ENCODE peak calls at places on chromosomes 13 and 19, in four cellular contexts. K, I, F and Z are unnamed samples.

GRCh38 chr13:39394811-39395685 is 207.9 kb downstream of the LHFPL6 start:
- DNase-seq in K (no peak), I (no peak), F (no peak), Z (no peak)

GRCh38 chr13:29379281-29379680 is 216.2 kb downstream of the SLC7A1 start:
- DNase-seq in I (no peak), K (no peak), F (no peak), Z (no peak)

GRCh38 chr19:8611890-8612806 is 1.6 kb upstream of the ADAMTS10 start:
- DNase-seq in K (peak), I (no peak), F (no peak), Z (no peak)

GRCh38 chr13:74708629-74709028 is 574.4 kb upstream of the KLF12 start:
- DNase-seq in F (no peak), I (no peak), K (no peak), Z (no peak)

GRCh38 chr13:43472980-43473379 is 313.8 kb downstream of the ENOX1 start:
- DNase-seq in K (no peak), I (no peak), F (no peak), Z (no peak)

GRCh38 chr13:106089251-106089940 is 446.1 kb downstream of the EFNB2 start:
- DNase-seq in K (no peak), I (no peak), F (no peak), Z (no peak)

GRCh38 chr19:7979011-7979410 is 26.4 kb downstream of the ELAVL1 start:
- DNase-seq in K (no peak), I (no peak), F (no peak), Z (no peak)

GRCh38 chr13:67619987-67620386 is 389.9 kb upstream of the PCDH9 start:
- DNase-seq in F (no peak), I (no peak), K (no peak), Z (no peak)

GRCh38 chr19:50798943-50799851 is 9.0 kb downstream of the ACP4 start:
- DNase-seq in F (no peak), K (no peak), I (no peak), Z (no peak)

GRCh38 chr13:38350114-38350617 is 515 bp downstream of the UFM1 start:
- DNase-seq in I (peak), K (peak), F (peak), Z (no peak)

GRCh38 chr19:38290631-38291147 is 13.4 kb upstream of the C19orf33 start:
- DNase-seq in I (no peak), K (no peak), F (no peak), Z (no peak)

GRCh38 chr13:40651866-40652587 is 14.4 kb downstream of the FOXO1 start:
- DNase-seq in K (no peak), I (no peak), F (no peak), Z (peak)

GRCh38 chr13:52414963-52415362 is 9.0 kb upstream of the THSD1 start:
- DNase-seq in K (no peak), F (no peak), I (no peak), Z (no peak)

GRCh38 chr19:56839665-56840451 is 668 bp downstream of the PEG3 start:
- DNase-seq in K (peak), I (no peak), F (no peak), Z (no peak)

GRCh38 chr19:12745166-12745897 is 6.3 kb upstream of the BEST2 start:
- DNase-seq in I (no peak), K (no peak), F (no peak), Z (no peak)

GRCh38 chr19:18866800-18867123 is 29.2 kb downstream of the CERS1 start:
- DNase-seq in F (no peak), K (no peak), I (no peak), Z (no peak)

GRCh38 chr19:10776900-10777650 is 58.9 kb downstream of the TMED1 start:
- DNase-seq in K (no peak), F (no peak), I (no peak), Z (no peak)

GRCh38 chr19:29273000-29273691 is 60.2 kb upstream of the UQCRFS1 start:
- DNase-seq in I (no peak), F (no peak), K (no peak), Z (no peak)

GRCh38 chr13:113298001-113298945 is 1.2 kb downstream of the LAMP1 start:
- DNase-seq in K (no peak), I (no peak), F (no peak), Z (no peak)

GRCh38 chr13:33349996-33350826 is 64.7 kb upstream of the STARD13 start:
- DNase-seq in F (no peak), K (peak), I (no peak), Z (no peak)

GRCh38 chr13:41699759-41700158 is 242.4 kb downstream of the RGCC start:
- DNase-seq in K (no peak), F (no peak), I (no peak), Z (no peak)

GRCh38 chr19:18708452-18709231 is 25.2 kb downstream of the CRTC1 start:
- DNase-seq in I (no peak), F (no peak), K (no peak), Z (no peak)

GRCh38 chr19:36025541-36025940 is 7.1 kb downstream of the CLIP3 start:
- DNase-seq in K (no peak), I (no peak), F (no peak), Z (no peak)

GRCh38 chr13:53743906-53744305 is 715.3 kb downstream of the OLFM4 start:
- DNase-seq in K (no peak), I (no peak), F (no peak), Z (no peak)

GRCh38 chr13:113623491-113624234 is 34.3 kb downstream of the ATP4B start:
- DNase-seq in I (no peak), F (no peak), K (no peak), Z (no peak)

GRCh38 chr13:48156466-48156865 is 61.6 kb upstream of the MED4 start:
- DNase-seq in K (peak), F (peak), I (peak), Z (no peak)

GRCh38 chr19:18284710-18285430 is 3.4 kb upstream of the JUND start:
- DNase-seq in K (no peak), F (peak), I (no peak), Z (no peak)

GRCh38 chr13:75855847-75856246 is 219.7 kb downstream of the LMO7 start:
- DNase-seq in I (no peak), F (no peak), K (no peak), Z (no peak)

GRCh38 chr19:44808463-44809371 is at the start of gene BCAM:
- DNase-seq in K (peak), F (no peak), I (no peak), Z (no peak)

GRCh38 chr13:109123971-109124370 is 494.6 kb downstream of the MYO16 start:
- DNase-seq in K (no peak), I (no peak), F (no peak), Z (no peak)

GRCh38 chr19:5891938-5892771 is 11.4 kb downstream of the NDUFA11 start:
- DNase-seq in I (no peak), K (peak), F (no peak), Z (no peak)